ENCODE peak calls at places on chromosomes 7 and 10, in nine cellular contexts. One of them, this sample, is unnamed.

GRCh38 chr10:96413151-96413787 is 54.5 kb upstream of the OPALIN start:
- DNase-seq in choroid plexus epithelial cell: no peak
- DNase-seq in right lobe of liver: no peak
- DNase-seq in neuronal stem cell: no peak
- DNase-seq in hepatocyte: no peak
- DNase-seq in suprapubic skin: peak
- DNase-seq in left ventricle myocardium inferior: no peak
- DNase-seq in foreskin fibroblast: no peak
- DNase-seq in thyroid gland: peak
- DNase-seq in this sample: no peak

GRCh38 chr10:132802694-132803320 is 16.9 kb upstream of the NKX6-2 start:
- DNase-seq in choroid plexus epithelial cell: no peak
- DNase-seq in right lobe of liver: no peak
- DNase-seq in neuronal stem cell: no peak
- DNase-seq in hepatocyte: no peak
- DNase-seq in suprapubic skin: no peak
- DNase-seq in left ventricle myocardium inferior: no peak
- DNase-seq in foreskin fibroblast: no peak
- DNase-seq in thyroid gland: no peak
- DNase-seq in this sample: no peak

GRCh38 chr7:212754-213153 is 20.4 kb downstream of the FAM20C start:
- DNase-seq in choroid plexus epithelial cell: no peak
- DNase-seq in right lobe of liver: no peak
- DNase-seq in neuronal stem cell: no peak
- DNase-seq in hepatocyte: no peak
- DNase-seq in suprapubic skin: no peak
- DNase-seq in left ventricle myocardium inferior: no peak
- DNase-seq in foreskin fibroblast: no peak
- DNase-seq in thyroid gland: no peak
- DNase-seq in this sample: no peak

GRCh38 chr10:85851300-85851699 is 515.3 kb downstream of the GRID1 start:
- DNase-seq in choroid plexus epithelial cell: peak
- DNase-seq in right lobe of liver: no peak
- DNase-seq in neuronal stem cell: no peak
- DNase-seq in hepatocyte: peak
- DNase-seq in suprapubic skin: no peak
- DNase-seq in left ventricle myocardium inferior: no peak
- DNase-seq in foreskin fibroblast: no peak
- DNase-seq in thyroid gland: no peak
- DNase-seq in this sample: no peak

GRCh38 chr10:46234431-46235060 is 52.3 kb upstream of the ANTXRL start:
- DNase-seq in choroid plexus epithelial cell: no peak
- DNase-seq in right lobe of liver: peak
- DNase-seq in neuronal stem cell: no peak
- DNase-seq in hepatocyte: no peak
- DNase-seq in suprapubic skin: peak
- DNase-seq in left ventricle myocardium inferior: no peak
- DNase-seq in foreskin fibroblast: no peak
- DNase-seq in thyroid gland: no peak
- DNase-seq in this sample: no peak

GRCh38 chr7:76364198-76364584 is 5.4 kb upstream of the YWHAG start:
- DNase-seq in choroid plexus epithelial cell: peak
- DNase-seq in right lobe of liver: no peak
- DNase-seq in neuronal stem cell: no peak
- DNase-seq in hepatocyte: no peak
- DNase-seq in suprapubic skin: no peak
- DNase-seq in left ventricle myocardium inferior: no peak
- DNase-seq in foreskin fibroblast: peak
- DNase-seq in thyroid gland: peak
- DNase-seq in this sample: no peak

GRCh38 chr7:41046221-41046761 is 656.6 kb downstream of the INHBA start:
- DNase-seq in choroid plexus epithelial cell: peak
- DNase-seq in right lobe of liver: no peak
- DNase-seq in neuronal stem cell: no peak
- DNase-seq in hepatocyte: no peak
- DNase-seq in suprapubic skin: no peak
- DNase-seq in left ventricle myocardium inferior: peak
- DNase-seq in foreskin fibroblast: peak
- DNase-seq in thyroid gland: no peak
- DNase-seq in this sample: no peak

GRCh38 chr10:6579193-6579903 is 728 bp downstream of the PRKCQ start:
- DNase-seq in choroid plexus epithelial cell: no peak
- DNase-seq in right lobe of liver: no peak
- DNase-seq in neuronal stem cell: no peak
- DNase-seq in hepatocyte: no peak
- DNase-seq in suprapubic skin: no peak
- DNase-seq in left ventricle myocardium inferior: no peak
- DNase-seq in foreskin fibroblast: peak
- DNase-seq in thyroid gland: peak
- DNase-seq in this sample: no peak

GRCh38 chr10:90192825-90193224 is 491.4 kb downstream of the KIF20B start:
- DNase-seq in choroid plexus epithelial cell: no peak
- DNase-seq in right lobe of liver: no peak
- DNase-seq in neuronal stem cell: no peak
- DNase-seq in hepatocyte: no peak
- DNase-seq in suprapubic skin: no peak
- DNase-seq in left ventricle myocardium inferior: no peak
- DNase-seq in foreskin fibroblast: no peak
- DNase-seq in thyroid gland: no peak
- DNase-seq in this sample: no peak

GRCh38 chr10:29245476-29245875 is 43.4 kb upstream of the LYZL1 start:
- DNase-seq in choroid plexus epithelial cell: no peak
- DNase-seq in right lobe of liver: no peak
- DNase-seq in neuronal stem cell: no peak
- DNase-seq in hepatocyte: no peak
- DNase-seq in suprapubic skin: no peak
- DNase-seq in left ventricle myocardium inferior: no peak
- DNase-seq in foreskin fibroblast: no peak
- DNase-seq in thyroid gland: no peak
- DNase-seq in this sample: no peak

GRCh38 chr10:131983780-131984179 is 2.1 kb upstream of the BNIP3 start:
- DNase-seq in choroid plexus epithelial cell: peak
- DNase-seq in right lobe of liver: no peak
- DNase-seq in neuronal stem cell: no peak
- DNase-seq in hepatocyte: peak
- DNase-seq in suprapubic skin: no peak
- DNase-seq in left ventricle myocardium inferior: no peak
- DNase-seq in foreskin fibroblast: peak
- DNase-seq in thyroid gland: no peak
- DNase-seq in this sample: peak

GRCh38 chr10:16742165-16742960 is 74.9 kb downstream of the RSU1 start:
- DNase-seq in choroid plexus epithelial cell: no peak
- DNase-seq in right lobe of liver: no peak
- DNase-seq in neuronal stem cell: no peak
- DNase-seq in hepatocyte: no peak
- DNase-seq in suprapubic skin: no peak
- DNase-seq in left ventricle myocardium inferior: no peak
- DNase-seq in foreskin fibroblast: no peak
- DNase-seq in thyroid gland: no peak
- DNase-seq in this sample: no peak

GRCh38 chr7:604884-605531 is 85.4 kb upstream of the PDGFA start:
- DNase-seq in choroid plexus epithelial cell: peak
- DNase-seq in right lobe of liver: peak
- DNase-seq in neuronal stem cell: no peak
- DNase-seq in hepatocyte: no peak
- DNase-seq in suprapubic skin: no peak
- DNase-seq in left ventricle myocardium inferior: no peak
- DNase-seq in foreskin fibroblast: no peak
- DNase-seq in thyroid gland: peak
- DNase-seq in this sample: no peak

GRCh38 chr7:68770649-68771048 is 827.6 kb upstream of the AUTS2 start:
- DNase-seq in choroid plexus epithelial cell: no peak
- DNase-seq in right lobe of liver: peak
- DNase-seq in neuronal stem cell: no peak
- DNase-seq in hepatocyte: peak
- DNase-seq in suprapubic skin: no peak
- DNase-seq in left ventricle myocardium inferior: peak
- DNase-seq in foreskin fibroblast: no peak
- DNase-seq in thyroid gland: peak
- DNase-seq in this sample: no peak

GRCh38 chr7:34842782-34843181 is 184.8 kb downstream of the NPSR1 start:
- DNase-seq in choroid plexus epithelial cell: peak
- DNase-seq in right lobe of liver: no peak
- DNase-seq in neuronal stem cell: no peak
- DNase-seq in hepatocyte: no peak
- DNase-seq in suprapubic skin: no peak
- DNase-seq in left ventricle myocardium inferior: no peak
- DNase-seq in foreskin fibroblast: peak
- DNase-seq in thyroid gland: no peak
- DNase-seq in this sample: no peak

GRCh38 chr7:65980478-65981250 is 1.3 kb downstream of the GUSB start:
- DNase-seq in choroid plexus epithelial cell: peak
- DNase-seq in right lobe of liver: peak
- DNase-seq in neuronal stem cell: no peak
- DNase-seq in hepatocyte: peak
- DNase-seq in suprapubic skin: peak
- DNase-seq in left ventricle myocardium inferior: peak
- DNase-seq in foreskin fibroblast: peak
- DNase-seq in thyroid gland: peak
- DNase-seq in this sample: no peak
- H3K4me3 ChIP-seq in choroid plexus epithelial cell: peak
- H3K4me3 ChIP-seq in right lobe of liver: peak
- H3K4me3 ChIP-seq in neuronal stem cell: peak
- H3K4me3 ChIP-seq in hepatocyte: peak
- H3K4me3 ChIP-seq in suprapubic skin: peak
- H3K4me3 ChIP-seq in left ventricle myocardium inferior: peak
- H3K4me3 ChIP-seq in foreskin fibroblast: peak
- H3K4me3 ChIP-seq in thyroid gland: no peak
- H3K4me3 ChIP-seq in this sample: peak

GRCh38 chr10:87861566-87861952 is 1.8 kb downstream of the KLLN start:
- DNase-seq in choroid plexus epithelial cell: peak
- DNase-seq in right lobe of liver: peak
- DNase-seq in neuronal stem cell: no peak
- DNase-seq in hepatocyte: peak
- DNase-seq in suprapubic skin: peak
- DNase-seq in left ventricle myocardium inferior: peak
- DNase-seq in foreskin fibroblast: peak
- DNase-seq in thyroid gland: peak
- DNase-seq in this sample: no peak
- H3K4me3 ChIP-seq in choroid plexus epithelial cell: peak
- H3K4me3 ChIP-seq in right lobe of liver: peak
- H3K4me3 ChIP-seq in neuronal stem cell: peak
- H3K4me3 ChIP-seq in hepatocyte: peak
- H3K4me3 ChIP-seq in suprapubic skin: peak
- H3K4me3 ChIP-seq in left ventricle myocardium inferior: peak
- H3K4me3 ChIP-seq in foreskin fibroblast: peak
- H3K4me3 ChIP-seq in thyroid gland: peak
- H3K4me3 ChIP-seq in this sample: peak

GRCh38 chr7:21945374-21946227 is at the start of gene CDCA7L:
- DNase-seq in choroid plexus epithelial cell: peak
- DNase-seq in right lobe of liver: peak
- DNase-seq in neuronal stem cell: peak
- DNase-seq in hepatocyte: peak
- DNase-seq in suprapubic skin: peak
- DNase-seq in left ventricle myocardium inferior: peak
- DNase-seq in foreskin fibroblast: peak
- DNase-seq in thyroid gland: peak
- DNase-seq in this sample: no peak

GRCh38 chr7:21943436-21943835 is 2.3 kb downstream of the CDCA7L start:
- DNase-seq in choroid plexus epithelial cell: no peak
- DNase-seq in right lobe of liver: no peak
- DNase-seq in neuronal stem cell: no peak
- DNase-seq in hepatocyte: no peak
- DNase-seq in suprapubic skin: no peak
- DNase-seq in left ventricle myocardium inferior: no peak
- DNase-seq in foreskin fibroblast: no peak
- DNase-seq in thyroid gland: no peak
- DNase-seq in this sample: no peak

GRCh38 chr7:21946228-21946709 is 570 bp upstream of the CDCA7L start:
- DNase-seq in choroid plexus epithelial cell: no peak
- DNase-seq in right lobe of liver: no peak
- DNase-seq in neuronal stem cell: no peak
- DNase-seq in hepatocyte: no peak
- DNase-seq in suprapubic skin: no peak
- DNase-seq in left ventricle myocardium inferior: no peak
- DNase-seq in foreskin fibroblast: no peak
- DNase-seq in thyroid gland: no peak
- DNase-seq in this sample: no peak

GRCh38 chr7:21942955-21943354 is 2.7 kb downstream of the CDCA7L start:
- DNase-seq in choroid plexus epithelial cell: peak
- DNase-seq in right lobe of liver: no peak
- DNase-seq in neuronal stem cell: no peak
- DNase-seq in hepatocyte: no peak
- DNase-seq in suprapubic skin: no peak
- DNase-seq in left ventricle myocardium inferior: no peak
- DNase-seq in foreskin fibroblast: peak
- DNase-seq in thyroid gland: no peak
- DNase-seq in this sample: no peak

DNA sequence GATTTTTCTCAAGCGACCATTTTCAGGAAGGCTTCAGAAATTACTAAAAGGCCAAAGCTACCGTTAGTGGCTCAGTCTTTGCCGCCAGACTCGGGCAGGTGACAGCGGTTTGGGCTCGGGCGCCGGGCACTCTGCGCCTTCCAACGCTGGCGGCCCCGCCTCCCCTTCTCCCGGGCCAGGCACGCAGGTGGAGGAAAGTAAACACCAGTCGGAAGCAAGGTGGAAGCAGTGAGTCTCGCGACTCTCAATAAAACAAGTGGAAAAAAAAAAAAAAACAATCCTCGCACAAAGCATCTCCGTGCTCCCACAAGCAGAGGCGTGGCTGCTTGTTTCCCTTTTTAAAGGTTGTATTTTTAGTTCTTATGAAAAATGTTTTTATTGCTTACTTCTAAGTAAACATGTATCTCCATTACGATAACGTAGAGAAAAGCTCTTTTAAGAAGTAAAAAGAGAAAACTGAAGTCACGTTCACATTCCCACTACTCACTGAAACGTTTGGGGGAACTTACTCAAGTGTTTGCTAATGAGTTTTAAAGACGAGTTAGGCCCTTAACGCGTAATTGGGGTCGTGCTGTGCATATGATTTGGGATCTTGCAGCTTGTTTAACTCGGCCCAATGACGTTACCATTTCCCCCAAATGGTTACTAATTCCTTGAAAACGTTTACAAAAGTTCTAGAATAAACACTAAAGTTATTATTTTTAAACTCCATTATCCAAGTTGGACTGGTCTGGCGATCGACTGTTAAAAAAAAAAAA is 904 bp downstream of the CDCA7L start:
- DNase-seq in choroid plexus epithelial cell: peak
- DNase-seq in right lobe of liver: peak
- DNase-seq in neuronal stem cell: peak
- DNase-seq in hepatocyte: peak
- DNase-seq in suprapubic skin: no peak
- DNase-seq in left ventricle myocardium inferior: peak
- DNase-seq in foreskin fibroblast: peak
- DNase-seq in thyroid gland: peak
- DNase-seq in this sample: no peak
- H3K4me3 ChIP-seq in choroid plexus epithelial cell: peak
- H3K4me3 ChIP-seq in right lobe of liver: peak
- H3K4me3 ChIP-seq in neuronal stem cell: peak
- H3K4me3 ChIP-seq in hepatocyte: peak
- H3K4me3 ChIP-seq in suprapubic skin: peak
- H3K4me3 ChIP-seq in left ventricle myocardium inferior: peak
- H3K4me3 ChIP-seq in foreskin fibroblast: peak
- H3K4me3 ChIP-seq in thyroid gland: peak
- H3K4me3 ChIP-seq in this sample: peak

GRCh38 chr7:150311146-150311545 is 12.0 kb upstream of the LRRC61 start:
- DNase-seq in choroid plexus epithelial cell: no peak
- DNase-seq in right lobe of liver: no peak
- DNase-seq in neuronal stem cell: no peak
- DNase-seq in hepatocyte: no peak
- DNase-seq in suprapubic skin: no peak
- DNase-seq in left ventricle myocardium inferior: no peak
- DNase-seq in foreskin fibroblast: no peak
- DNase-seq in thyroid gland: no peak
- DNase-seq in this sample: no peak
- H3K4me3 ChIP-seq in choroid plexus epithelial cell: no peak
- H3K4me3 ChIP-seq in right lobe of liver: no peak
- H3K4me3 ChIP-seq in neuronal stem cell: no peak
- H3K4me3 ChIP-seq in hepatocyte: no peak
- H3K4me3 ChIP-seq in suprapubic skin: no peak
- H3K4me3 ChIP-seq in left ventricle myocardium inferior: no peak
- H3K4me3 ChIP-seq in foreskin fibroblast: no peak
- H3K4me3 ChIP-seq in thyroid gland: no peak
- H3K4me3 ChIP-seq in this sample: no peak